ENCODE peak calls at places on chromosomes 5 and 9, in four cellular contexts. B is stromal cell of bone marrow; M is stimulated activated CD4-positive, alpha-beta T cell treated with anti-CD3 and anti-CD28 coated beads, Interleukin-4, amount 100 ng/mL, for 48 hours; H is fibroblast of the aortic adventitia. K is an unnamed sample.

GRCh38 chr5:42423285-42424152 is at the start of gene GHR:
- DNase-seq in B (peak; percentile 88), M (peak; percentile 19), H (peak; percentile 92), K (peak; percentile 75)

GRCh38 chr9:95087659-95088242 is 229.8 kb downstream of the FANCC start:
- DNase-seq in B (no peak), M (no peak), H (no peak), K (no peak)

GRCh38 chr9:135945969-135946368 is 15.2 kb downstream of the UBAC1 start:
- DNase-seq in B (no peak), M (no peak), H (no peak), K (no peak)

GRCh38 chr5:149420509-149421371 is 41.6 kb upstream of the IL17B start:
- DNase-seq in B (no peak), M (no peak), H (peak; percentile 56), K (peak; percentile 84)

GRCh38 chr9:93801120-93801519 is 154.0 kb downstream of the BARX1 start:
- DNase-seq in B (no peak), M (no peak), H (no peak), K (no peak)

GRCh38 chr5:9716838-9717281 is 86.7 kb upstream of the TAS2R1 start:
- DNase-seq in B (no peak), M (no peak), H (peak; percentile 72), K (no peak)

GRCh38 chr5:109318455-109319108 is 91.2 kb downstream of the PJA2 start:
- DNase-seq in B (no peak), M (no peak), H (no peak), K (no peak)

GRCh38 chr5:56384186-56384585 is 151.1 kb upstream of the ANKRD55 start:
- DNase-seq in B (no peak), M (no peak), H (no peak), K (no peak)

GRCh38 chr9:101449071-101449721 is 13.6 kb upstream of the ALDOB start:
- DNase-seq in B (no peak), M (peak; percentile 38), H (peak; percentile 37), K (no peak)

GRCh38 chr9:95510610-95511231 is 6.0 kb downstream of the PTCH1 start:
- DNase-seq in B (peak; percentile 90), M (peak; percentile 83), H (peak; percentile 92), K (peak; percentile 93)

GRCh38 chr5:131610198-131611063 is 24.6 kb downstream of the RAPGEF6 start:
- DNase-seq in B (no peak), M (no peak), H (peak; percentile 87), K (no peak)

K was measured in AG09319.